ENCODE peak calls at places on chromosomes 12 and 14, in four cellular contexts. F, A, K and C are unnamed samples.

GRCh38 chr14:77707355-77707723 is 484 bp downstream of the ALKBH1 start:
- DNase-seq in F (no peak), A (peak), K (peak), C (peak)

GRCh38 chr12:53172352-53172751 is 8.2 kb upstream of the ZNF740 start:
- DNase-seq in F (no peak), A (no peak), K (peak), C (no peak)

GRCh38 chr14:61889914-61890351 is 127.7 kb downstream of the SNAPC1 start:
- DNase-seq in F (peak), A (no peak), K (no peak), C (no peak)

GRCh38 chr12:94386422-94386821 is 73.2 kb downstream of the CEP83 start:
- DNase-seq in F (no peak), A (peak), K (no peak), C (no peak)

GRCh38 chr14:21852061-21852664 is 178.5 kb upstream of the OR4E1 start:
- DNase-seq in F (no peak), A (peak), K (peak), C (no peak)

GRCh38 chr12:39813776-39814175 is 194.2 kb upstream of the ABCD2 start:
- DNase-seq in F (no peak), A (no peak), K (no peak), C (no peak)

GRCh38 chr14:54650331-54651017 is 83.5 kb downstream of the SAMD4A start:
- DNase-seq in F (no peak), A (peak), K (no peak), C (peak)

GRCh38 chr12:53063708-53064612 is 14.1 kb downstream of the TNS2 start:
- DNase-seq in F (no peak), A (no peak), K (no peak), C (no peak)

GRCh38 chr12:3972576-3972975 is 99.4 kb upstream of the PARP11 start:
- DNase-seq in F (no peak), A (no peak), K (no peak), C (no peak)

GRCh38 chr14:31592619-31593018 is 31.4 kb downstream of the NUBPL start:
- DNase-seq in F (no peak), A (no peak), K (no peak), C (no peak)

GRCh38 chr12:91687052-91688017 is 458.3 kb downstream of the BTG1 start:
- DNase-seq in F (peak), A (no peak), K (no peak), C (peak)

GRCh38 chr14:90344920-90345557 is 13.3 kb upstream of the NRDE2 start:
- DNase-seq in F (no peak), A (no peak), K (no peak), C (no peak)

GRCh38 chr12:65005716-65006115 is 115.4 kb downstream of the WIF1 start:
- DNase-seq in F (no peak), A (no peak), K (no peak), C (no peak)

GRCh38 chr14:50002926-50003212 is 110.0 kb downstream of the ARF6 start:
- DNase-seq in F (no peak), A (no peak), K (no peak), C (no peak)

GRCh38 chr12:127656261-127656660 is 610.7 kb upstream of the TMEM132C start:
- DNase-seq in F (no peak), A (no peak), K (no peak), C (no peak)

GRCh38 chr14:103688906-103689902 is 26.0 kb downstream of the XRCC3 start:
- DNase-seq in F (peak), A (no peak), K (no peak), C (no peak)

GRCh38 chr12:97948591-97948990 is 486.0 kb downstream of the RMST start:
- DNase-seq in F (no peak), A (no peak), K (no peak), C (no peak)

DNA sequence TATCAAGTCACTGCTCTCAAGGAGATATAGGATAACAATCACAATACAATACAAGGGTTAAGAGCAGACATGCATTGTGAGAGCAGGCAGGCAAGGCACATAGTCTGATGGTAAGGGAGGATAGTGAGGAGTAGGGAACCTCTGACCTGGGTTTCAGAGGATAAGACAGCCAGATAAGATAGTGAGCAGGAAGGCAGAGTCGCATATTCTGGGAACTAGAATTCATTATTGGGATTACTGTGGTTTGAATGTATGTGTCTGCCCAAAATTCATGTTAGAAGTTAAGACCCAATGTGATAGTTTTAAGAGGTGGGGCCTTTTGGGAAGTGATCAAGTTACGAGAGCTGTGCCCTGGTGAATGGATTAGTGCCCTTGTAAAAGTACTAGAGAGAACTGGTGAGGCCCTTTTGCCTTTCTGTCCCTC is 14.4 kb upstream of the ATF1 start:
- DNase-seq in F (no peak), A (no peak), K (no peak), C (no peak)
- TF ChIP-seq CHD4 in F (no peak), A (no peak), K (no peak), C (no peak)

DNA sequence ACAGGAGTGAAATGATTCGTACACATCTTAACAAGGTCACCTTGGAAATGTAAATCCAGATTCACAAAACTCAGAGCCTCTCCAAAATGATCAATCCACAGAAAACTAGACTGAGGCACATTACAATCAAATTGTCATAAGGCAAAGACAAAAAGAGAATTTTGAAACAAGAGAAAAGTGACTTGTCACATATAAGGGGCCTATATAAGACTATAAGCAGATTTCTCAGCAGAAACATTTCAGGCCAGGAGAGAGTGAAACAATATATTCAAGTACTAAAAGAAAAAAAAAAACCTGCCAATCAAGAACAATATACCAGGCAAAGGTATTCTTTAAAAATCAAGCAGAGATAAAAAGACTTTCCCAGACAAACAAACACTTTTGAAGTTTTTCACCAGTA is 429.1 kb downstream of the BCAT1 start:
- DNase-seq in F (no peak), A (no peak), K (no peak), C (no peak)
- TF ChIP-seq CHD4 in F (no peak), A (no peak), K (no peak), C (no peak)

GRCh38 chr12:25189656-25190055 is 5.3 kb downstream of the DNAI7 start:
- DNase-seq in F (no peak), A (no peak), K (no peak), C (no peak)
- TF ChIP-seq CHD4 in F (no peak), A (no peak), K (no peak), C (no peak)

GRCh38 chr12:102879-103168 is 36.3 kb downstream of the IQSEC3 start:
- DNase-seq in F (no peak), A (no peak), K (no peak), C (no peak)

GRCh38 chr12:101969-102878 is 35.7 kb downstream of the IQSEC3 start:
- DNase-seq in F (no peak), A (no peak), K (peak), C (no peak)

GRCh38 chr12:103169-103981 is 36.8 kb downstream of the IQSEC3 start:
- DNase-seq in F (no peak), A (no peak), K (peak), C (peak)

GRCh38 chr12:99605-100004 is 33.0 kb downstream of the IQSEC3 start:
- DNase-seq in F (no peak), A (no peak), K (no peak), C (no peak)

DNA sequence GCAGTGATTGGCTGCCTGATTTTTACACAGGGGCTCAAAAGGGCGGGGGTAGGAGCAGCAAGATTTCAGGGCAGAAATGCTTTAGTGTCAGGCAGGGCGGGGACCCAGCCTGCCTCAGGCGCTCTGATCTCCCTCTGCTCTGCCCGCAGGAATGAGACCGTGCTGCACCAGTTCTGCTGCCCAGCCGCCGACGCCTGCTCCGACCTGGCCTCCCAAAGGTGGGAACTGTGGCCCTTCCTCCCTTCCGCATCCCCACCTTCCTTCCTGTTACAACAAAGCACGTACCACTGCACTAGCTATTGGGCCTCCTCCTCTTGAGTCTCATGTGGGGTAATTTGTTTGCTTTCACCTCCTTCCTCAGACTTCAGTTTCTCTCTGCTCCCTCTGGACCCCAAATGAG is 32.4 kb downstream of the IQSEC3 start:
- DNase-seq in F (no peak), A (no peak), K (peak), C (no peak)
- TF ChIP-seq CHD4 in F (no peak), A (no peak), K (no peak), C (no peak)

GRCh38 chr14:62956413-62956812 is 88.8 kb downstream of the KCNH5 start:
- DNase-seq in F (no peak), A (no peak), K (no peak), C (no peak)

GRCh38 chr14:62954165-62954564 is 91.1 kb downstream of the KCNH5 start:
- DNase-seq in F (no peak), A (no peak), K (no peak), C (no peak)

GRCh38 chr14:62957562-62957961 is 87.7 kb downstream of the KCNH5 start:
- DNase-seq in F (no peak), A (no peak), K (no peak), C (no peak)
- TF ChIP-seq CHD4 in F (no peak), A (no peak), K (no peak), C (no peak)

GRCh38 chr12:27772328-27773049 is 7.5 kb upstream of the KLHL42 start:
- DNase-seq in F (no peak), A (no peak), K (no peak), C (no peak)
- TF ChIP-seq CHD4 in F (no peak), A (no peak), K (no peak), C (no peak)

DNA sequence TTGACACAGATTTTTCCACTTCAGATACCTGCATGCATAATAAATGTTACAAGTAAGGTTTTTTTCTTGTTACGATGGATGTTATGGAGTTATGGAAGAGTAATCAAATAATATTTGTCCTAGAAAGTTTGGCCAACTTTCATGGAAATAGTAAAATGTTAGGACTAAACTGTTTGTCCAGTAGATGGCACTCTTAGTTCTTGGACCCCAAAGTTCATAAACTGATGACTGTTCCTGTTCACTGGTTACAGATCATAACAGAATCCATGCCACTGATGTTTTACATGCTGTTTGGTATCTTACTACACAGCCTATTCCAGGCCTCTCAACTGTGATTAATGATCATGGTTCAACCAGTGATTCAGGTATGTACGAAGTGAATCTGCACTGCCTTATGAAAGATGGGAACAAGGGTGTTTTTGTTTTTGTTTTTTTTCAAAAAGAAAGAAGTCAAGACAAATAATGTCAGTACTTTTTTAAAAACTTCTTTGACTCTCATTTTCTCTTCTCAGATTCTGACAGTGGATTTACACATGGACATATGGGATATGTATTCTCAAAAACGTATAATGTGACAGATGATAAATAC is 48.8 kb upstream of the SLCO1C1 start:
- DNase-seq in F (no peak), A (peak), K (no peak), C (peak)
- TF ChIP-seq CHD4 in F (no peak), A (no peak), K (no peak), C (no peak)

DNA sequence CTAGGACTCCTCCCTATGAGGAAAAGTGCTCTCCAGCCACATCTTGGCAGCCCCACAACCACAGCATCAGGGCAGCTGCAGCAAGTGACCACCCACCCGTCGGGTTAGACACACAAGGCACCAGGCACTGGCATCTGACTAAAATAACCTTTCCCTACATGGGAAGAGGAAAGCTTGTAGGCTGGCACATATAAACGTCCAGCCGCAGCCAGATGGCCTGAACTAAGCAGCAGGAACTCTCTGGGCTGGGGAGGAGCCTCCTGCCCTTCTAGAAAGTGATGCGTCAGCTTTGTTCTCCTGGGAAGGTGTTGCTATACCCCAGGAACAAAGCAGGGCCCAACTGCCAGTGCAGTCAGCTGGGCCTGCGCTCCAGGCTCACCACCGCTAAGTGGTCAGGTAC is 328.7 kb downstream of the DPF3 start:
- DNase-seq in F (no peak), A (no peak), K (no peak), C (no peak)
- TF ChIP-seq CHD4 in F (no peak), A (no peak), K (no peak), C (no peak)

DNA sequence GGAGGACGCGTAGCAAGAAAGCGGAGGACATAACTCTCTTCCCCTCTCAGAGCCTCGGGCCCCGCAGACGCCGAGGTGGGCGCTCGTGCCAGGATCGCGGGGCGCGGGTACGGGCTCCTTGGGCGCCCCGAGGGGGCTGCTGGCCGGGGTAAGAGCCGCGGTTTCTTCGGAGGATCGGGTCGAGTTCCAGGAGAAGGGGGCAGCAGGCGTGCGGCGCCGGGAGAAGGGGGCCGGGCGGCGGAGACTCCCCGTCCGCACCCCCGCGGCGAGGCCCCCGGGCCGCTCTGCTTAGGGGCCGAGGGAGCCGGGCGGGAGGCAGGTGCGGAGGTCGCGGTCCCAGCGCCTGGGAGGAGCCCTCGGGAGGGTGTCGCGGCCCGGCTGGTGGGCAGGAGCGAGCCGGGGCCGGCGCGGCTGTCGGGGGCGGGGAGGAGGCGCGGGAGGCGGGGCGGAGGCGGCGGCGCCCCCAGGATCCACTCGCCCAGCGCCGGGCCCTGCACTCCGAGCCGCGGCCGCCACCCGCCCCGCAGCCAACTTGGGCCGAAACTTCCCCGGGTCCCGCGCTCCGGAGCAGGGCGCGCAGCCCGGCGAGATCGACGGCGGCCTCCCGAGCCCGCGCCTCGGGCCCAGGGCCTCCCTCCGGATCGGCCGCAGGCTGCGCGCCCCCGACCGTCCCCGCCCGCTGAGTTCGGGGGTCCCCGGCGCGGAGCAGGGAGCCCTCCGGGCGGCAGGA is 64.4 kb downstream of the FBXL14 start:
- DNase-seq in F (no peak), A (no peak), K (peak), C (no peak)
- TF ChIP-seq CHD4 in F (no peak), A (no peak), K (no peak), C (no peak)

GRCh38 chr14:24809147-24809546 is 175.2 kb upstream of the GZMB start:
- DNase-seq in F (no peak), A (no peak), K (no peak), C (no peak)

GRCh38 chr14:24808412-24808811 is 174.4 kb upstream of the GZMB start:
- DNase-seq in F (no peak), A (no peak), K (no peak), C (no peak)

GRCh38 chr14:24803933-24804494 is 170.0 kb upstream of the GZMB start:
- DNase-seq in F (no peak), A (no peak), K (no peak), C (no peak)

GRCh38 chr14:24804813-24805212 is 170.8 kb upstream of the GZMB start:
- DNase-seq in F (no peak), A (peak), K (no peak), C (no peak)

DNA sequence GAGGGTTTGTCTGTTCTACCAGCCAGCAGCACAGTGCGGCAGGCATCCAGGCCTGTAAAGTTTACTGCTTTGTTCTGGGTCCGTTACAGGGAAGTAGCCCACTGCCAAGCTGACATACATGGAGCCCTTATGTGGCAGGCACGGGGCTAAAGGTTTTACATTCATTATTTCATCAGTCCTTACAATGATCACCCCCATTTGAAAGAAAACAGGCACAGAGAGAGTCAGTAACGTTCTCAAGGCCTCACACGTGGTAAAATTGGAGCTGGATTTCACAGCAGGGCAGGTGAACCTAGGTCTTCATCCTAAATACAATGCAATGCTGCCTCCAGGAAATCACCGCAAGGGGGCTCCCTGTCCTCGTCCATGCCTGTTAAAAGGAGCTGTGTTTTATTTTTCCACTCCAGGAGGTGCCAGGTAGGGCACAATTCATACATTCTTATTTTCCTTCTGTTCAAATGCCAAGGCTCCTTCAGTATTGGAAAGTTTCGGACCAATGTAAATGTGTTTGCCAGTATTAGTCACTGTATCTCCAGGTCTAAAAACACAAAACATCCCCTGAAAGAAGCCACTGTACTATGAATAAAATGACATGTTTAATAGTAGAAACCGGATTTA is 172.2 kb upstream of the GZMB start:
- DNase-seq in F (peak), A (peak), K (peak), C (peak)
- TF ChIP-seq CHD4 in F (no peak), A (no peak), K (no peak), C (no peak)